ENCODE peak calls at places on chromosomes 5 and 9, in four cellular contexts. X is HepG2, R is SK-N-SH, K is H1. E is an unnamed sample.

GRCh38 chr5:156527611-156528010 is 200.6 kb downstream of the SGCD start:
- DNase-seq in R (no peak), K (no peak), X (no peak), E (no peak)

GRCh38 chr9:35552837-35553236 is 52.2 kb upstream of the TESK1 start:
- DNase-seq in K (no peak), R (no peak), X (no peak), E (no peak)

GRCh38 chr9:12817702-12818101 is 42.9 kb downstream of the LURAP1L start:
- DNase-seq in R (no peak), X (peak), K (no peak), E (peak)

GRCh38 chr5:150562832-150563231 is 54.9 kb downstream of the NDST1 start:
- DNase-seq in X (peak), R (no peak), K (no peak), E (peak)

GRCh38 chr9:97462159-97462558 is 39.3 kb upstream of the TMOD1 start:
- DNase-seq in R (no peak), X (no peak), K (no peak), E (no peak)

GRCh38 chr9:8730618-8731017 is 931.0 kb upstream of the DMAC1 start:
- DNase-seq in R (no peak), X (no peak), K (no peak), E (no peak)

GRCh38 chr5:168042284-168043080 is 249.0 kb upstream of the WWC1 start:
- DNase-seq in R (no peak), K (no peak), X (no peak), E (no peak)

GRCh38 chr5:137085206-137085605 is 413.9 kb downstream of the SPOCK1 start:
- DNase-seq in X (no peak), K (no peak), R (no peak), E (no peak)

GRCh38 chr9:5435912-5436311 is 1.8 kb downstream of the PLGRKT start:
- DNase-seq in R (no peak), K (no peak), X (no peak), E (peak)

GRCh38 chr5:147629196-147629595 is 119.3 kb upstream of the DPYSL3 start:
- DNase-seq in R (no peak), K (no peak), X (no peak), E (no peak)

GRCh38 chr5:84303315-84303714 is 81.4 kb downstream of the EDIL3 start:
- DNase-seq in K (no peak), X (no peak), R (no peak), E (no peak)

GRCh38 chr9:79581388-79581787 is 9.6 kb downstream of the TLE4 start:
- DNase-seq in K (no peak), R (no peak), X (no peak), E (no peak)

GRCh38 chr9:20872340-20872977 is 159.0 kb downstream of the HACD4 start:
- DNase-seq in R (no peak), K (no peak), X (no peak), E (no peak)

GRCh38 chr9:7011395-7012067 is 253.8 kb downstream of the KDM4C start:
- DNase-seq in K (no peak), R (no peak), X (no peak), E (no peak)

GRCh38 chr9:117343416-117343815 is 71.4 kb downstream of the ASTN2 start:
- DNase-seq in K (no peak), X (no peak), R (no peak), E (no peak)

GRCh38 chr5:18985397-18985796 is 1002.6 kb downstream of the CDH18 start:
- DNase-seq in X (no peak), K (no peak), R (no peak), E (no peak)

GRCh38 chr9:36905101-36906066 is 128.7 kb downstream of the PAX5 start:
- DNase-seq in K (no peak), X (peak), R (no peak), E (peak)

GRCh38 chr5:109223521-109223920 is 186.3 kb downstream of the PJA2 start:
- DNase-seq in X (no peak), K (no peak), R (no peak), E (no peak)

GRCh38 chr5:96066386-96066719 is 104.7 kb upstream of the ELL2 start:
- DNase-seq in K (no peak), X (no peak), R (no peak), E (no peak)

GRCh38 chr5:112951124-112951702 is 25.4 kb upstream of the DCP2 start:
- DNase-seq in K (no peak), X (no peak), R (no peak), E (no peak)

GRCh38 chr5:87390576-87391199 is 22.0 kb downstream of the CCNH start:
- DNase-seq in K (no peak), R (no peak), X (no peak), E (no peak)

GRCh38 chr9:87140142-87140541 is 192.8 kb upstream of the GAS1 start:
- DNase-seq in R (no peak), K (no peak), X (no peak), E (no peak)

GRCh38 chr9:34334337-34334824 is 5.0 kb downstream of the NUDT2 start:
- DNase-seq in X (peak), R (no peak), K (no peak), E (no peak)

GRCh38 chr9:18331808-18332209 is 142.1 kb upstream of the ADAMTSL1 start:
- DNase-seq in X (no peak), R (peak), K (no peak), E (no peak)

GRCh38 chr5:109703827-109704226 is 14.1 kb downstream of the MAN2A1 start:
- DNase-seq in K (no peak), R (peak), X (no peak), E (no peak)

GRCh38 chr5:78819707-78820106 is 165.4 kb downstream of the ARSB start:
- DNase-seq in R (no peak), K (no peak), X (no peak), E (no peak)

GRCh38 chr5:112551437-112552018 is 132.5 kb upstream of the EPB41L4A start:
- DNase-seq in K (no peak), R (peak), X (peak), E (peak)

GRCh38 chr5:142925795-142926194 is 155.6 kb downstream of the ARHGAP26 start:
- DNase-seq in R (no peak), X (no peak), K (no peak), E (peak)

GRCh38 chr5:5288236-5288635 is 134.2 kb upstream of the ICE1 start:
- DNase-seq in R (no peak), X (no peak), K (no peak), E (peak)

GRCh38 chr5:149956685-149957084 is 3.9 kb upstream of the SLC26A2 start:
- DNase-seq in X (no peak), R (no peak), K (no peak), E (no peak)

GRCh38 chr5:2797160-2797559 is 45.7 kb upstream of the IRX2 start:
- DNase-seq in X (no peak), R (no peak), K (no peak), E (no peak)

GRCh38 chr5:81450940-81451339 is 57.0 kb upstream of the ACOT12 start:
- DNase-seq in K (no peak), X (peak), R (no peak), E (peak)

GRCh38 chr5:134647750-134648424 is 698 bp upstream of the SEC24A start:
- DNase-seq in R (no peak), K (no peak), X (peak), E (no peak)

GRCh38 chr9:129245276-129245675 is 67.2 kb upstream of the IER5L start:
- DNase-seq in K (no peak), R (no peak), X (no peak), E (no peak)

GRCh38 chr5:105350406-105351140 is 1788.0 kb upstream of the NUDT12 start:
- DNase-seq in X (no peak), R (no peak), K (no peak), E (no peak)

GRCh38 chr9:109035684-109036423 is 22.6 kb upstream of the CTNNAL1 start:
- DNase-seq in X (peak), R (no peak), K (no peak), E (no peak)

GRCh38 chr9:88979791-88980190 is 11.5 kb upstream of the S1PR3 start:
- DNase-seq in X (no peak), R (no peak), K (no peak), E (no peak)

GRCh38 chr9:88983865-88984542 is 7.3 kb upstream of the S1PR3 start:
- DNase-seq in K (no peak), R (no peak), X (no peak), E (no peak)

GRCh38 chr9:88979021-88979420 is 12.2 kb upstream of the S1PR3 start:
- DNase-seq in R (no peak), X (no peak), K (no peak), E (no peak)

GRCh38 chr9:88978034-88978433 is 13.2 kb upstream of the S1PR3 start:
- DNase-seq in K (no peak), R (no peak), X (no peak), E (no peak)

DNA sequence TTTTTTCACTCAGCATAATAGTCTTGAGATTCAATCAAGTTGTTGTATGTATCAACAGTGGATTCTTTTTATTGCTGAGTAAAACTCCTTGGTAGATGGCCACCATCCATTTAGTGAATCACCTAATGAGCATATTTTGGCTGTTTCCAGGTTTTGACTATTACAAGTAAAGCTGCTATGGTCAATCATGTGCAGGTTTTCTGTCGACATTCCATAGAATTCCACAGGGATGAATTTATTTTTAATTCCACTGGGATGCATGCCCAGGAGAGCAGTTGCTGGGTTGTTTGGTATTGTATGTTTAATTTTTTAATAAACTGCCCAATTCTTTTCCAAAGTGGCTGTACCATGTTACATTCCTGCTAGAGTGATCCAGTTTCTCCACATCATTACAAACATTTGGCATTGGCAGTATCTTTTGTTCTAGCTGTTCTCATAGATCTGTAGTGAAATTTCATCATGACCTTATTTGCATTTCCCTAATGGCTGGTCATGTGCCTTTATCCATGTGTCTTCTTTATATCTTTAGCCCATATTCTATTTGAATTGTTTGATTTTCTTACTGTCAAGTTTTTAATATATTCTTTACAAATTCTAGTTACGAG is 10.4 kb upstream of the S1PR3 start:
- DNase-seq in R (no peak), X (no peak), K (no peak), E (no peak)
- TF ChIP-seq JUND in R (no peak), X (no peak), K (no peak), E (no peak)

DNA sequence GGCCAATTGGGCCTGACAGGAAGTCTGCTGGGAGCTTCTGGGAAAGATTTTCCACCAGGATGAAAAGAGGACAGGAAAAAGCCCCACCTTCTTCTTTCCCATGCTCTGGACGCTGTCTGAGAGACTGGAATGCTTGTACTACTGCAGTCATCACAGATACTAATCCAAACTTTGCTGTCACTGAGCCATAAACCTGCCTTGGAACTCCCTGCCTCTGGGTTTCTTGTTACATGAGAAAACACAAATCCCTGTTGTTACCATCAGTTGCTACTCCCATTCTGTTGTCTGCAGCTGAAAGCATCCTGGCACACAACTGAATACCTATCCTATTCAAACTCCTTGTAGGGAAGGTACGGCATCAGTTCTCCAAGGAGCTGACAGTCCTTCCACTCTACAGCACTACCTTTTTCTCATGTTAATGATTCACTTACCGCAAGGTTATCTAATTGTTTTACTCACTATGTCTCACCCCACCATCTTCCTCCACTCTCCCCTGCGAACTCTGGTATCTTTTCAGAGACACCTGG is 167.5 kb downstream of the CDK5RAP2 start:
- DNase-seq in K (peak), R (no peak), X (no peak), E (peak)
- TF ChIP-seq JUND in K (no peak), R (no peak), X (no peak), E (no peak)

GRCh38 chr9:90647843-90648242 is 5.2 kb upstream of the DIRAS2 start:
- DNase-seq in X (no peak), R (no peak), K (no peak), E (no peak)
- TF ChIP-seq JUND in X (no peak), R (no peak), K (no peak), E (no peak)

GRCh38 chr5:74371621-74372020 is 268.9 kb downstream of the ENC1 start:
- DNase-seq in K (no peak), X (no peak), R (no peak), E (no peak)

GRCh38 chr5:74372051-74372450 is 268.5 kb downstream of the ENC1 start:
- DNase-seq in X (no peak), K (no peak), R (no peak), E (no peak)

GRCh38 chr5:74369173-74369572 is 271.4 kb downstream of the ENC1 start:
- DNase-seq in K (no peak), X (no peak), R (no peak), E (no peak)

GRCh38 chr5:74367931-74368330 is 272.6 kb downstream of the ENC1 start:
- DNase-seq in X (no peak), K (no peak), R (no peak), E (no peak)

GRCh38 chr5:74370168-74370567 is 270.4 kb downstream of the ENC1 start:
- DNase-seq in X (no peak), K (no peak), R (no peak), E (no peak)
- TF ChIP-seq JUND in X (no peak), K (no peak), R (no peak), E (no peak)

DNA sequence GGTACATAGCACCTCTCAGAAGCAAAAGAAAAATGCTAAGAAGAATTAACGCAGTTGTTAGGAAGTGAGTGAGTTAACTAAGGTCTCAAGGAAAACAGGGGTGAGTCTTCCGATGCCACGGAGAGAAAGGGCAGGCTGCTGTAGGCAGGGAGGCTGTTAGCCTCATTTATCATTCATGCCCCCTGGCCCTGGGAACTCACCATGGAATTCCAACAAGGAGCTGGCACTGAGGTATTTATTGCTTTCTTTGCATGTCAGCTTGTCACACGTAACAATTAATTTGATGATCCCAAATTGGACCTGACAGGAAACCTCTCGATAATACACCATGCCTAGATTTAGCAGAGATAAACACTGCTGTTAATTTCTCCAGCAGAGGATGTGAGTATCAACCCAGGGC is 45.4 kb downstream of the DAP start:
- DNase-seq in R (no peak), K (no peak), X (no peak), E (no peak)
- TF ChIP-seq JUND in R (no peak), K (no peak), X (no peak), E (no peak)

GRCh38 chr5:72523960-72524582 is 16.9 kb upstream of the ZNF366 start:
- DNase-seq in X (peak), R (no peak), K (no peak), E (no peak)
- TF ChIP-seq JUND in X (no peak), R (no peak), K (no peak), E (no peak)

GRCh38 chr9:76557674-76558073 is 98.7 kb downstream of the GCNT1 start:
- DNase-seq in X (no peak), R (no peak), K (no peak), E (no peak)
- TF ChIP-seq JUND in X (no peak), R (no peak), K (no peak), E (no peak)

DNA sequence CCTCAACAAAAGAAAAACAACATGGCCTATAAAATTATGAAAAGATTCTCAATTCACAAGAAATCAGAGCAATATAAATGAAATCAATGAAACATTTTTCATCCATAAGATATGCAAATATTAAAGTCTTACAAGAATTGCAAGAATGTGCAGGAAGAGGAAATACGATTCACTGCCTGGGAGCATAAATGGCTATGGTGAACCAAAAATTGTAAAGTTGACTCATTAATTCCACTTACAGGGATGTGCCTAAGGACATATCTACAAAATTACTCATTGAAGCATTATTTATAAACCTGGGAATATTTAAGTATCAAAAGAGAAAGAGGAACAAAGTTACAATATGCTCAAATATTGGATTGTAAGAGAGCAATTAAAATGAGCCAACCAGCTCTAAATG is 6.9 kb upstream of the NIPSNAP3A start:
- DNase-seq in X (no peak), K (no peak), R (no peak), E (no peak)
- TF ChIP-seq JUND in X (no peak), K (no peak), R (no peak), E (no peak)

GRCh38 chr9:90546200-90546599 is 96.4 kb downstream of the DIRAS2 start:
- DNase-seq in R (peak), K (no peak), X (peak), E (peak)
- TF ChIP-seq JUND in R (peak), K (peak), X (no peak), E (no peak)